ENCODE peak calls at places on chromosomes 1 and 21, in six cellular contexts. Q, J, K, O, C and N are unnamed samples.

GRCh38 chr1:41423511-41424191 is 60.8 kb downstream of the EDN2 start:
- DNase-seq in K (no peak), J (no peak), O (no peak), C (no peak), Q (no peak), N (no peak)

GRCh38 chr1:207336559-207337467 is 15.3 kb downstream of the CD55 start:
- DNase-seq in O (no peak), J (no peak), K (no peak), Q (peak; percentile 32), C (peak; percentile 64), N (peak; percentile 62)

GRCh38 chr1:84299536-84300260 is 1.8 kb upstream of the SAMD13 start:
- DNase-seq in Q (no peak), C (no peak), J (no peak), K (no peak), O (no peak), N (no peak)

GRCh38 chr1:87915771-87916170 is 587.1 kb downstream of the LMO4 start:
- DNase-seq in J (no peak), O (no peak), C (no peak), Q (no peak), K (no peak), N (no peak)

GRCh38 chr1:95640746-95641145 is 406.7 kb downstream of the RWDD3 start:
- DNase-seq in C (no peak), Q (no peak), K (no peak), O (no peak), J (no peak), N (no peak)

GRCh38 chr1:235270625-235271024 is 57.4 kb downstream of the ARID4B start:
- DNase-seq in O (peak; percentile 5), K (no peak), Q (no peak), J (no peak), C (no peak), N (no peak)

GRCh38 chr1:84301759-84302380 is 362 bp downstream of the SAMD13 start:
- DNase-seq in K (no peak), C (no peak), O (no peak), Q (no peak), J (no peak), N (no peak)

GRCh38 chr1:116877369-116877768 is 32.3 kb upstream of the PTGFRN start:
- DNase-seq in O (no peak), C (no peak), K (no peak), Q (no peak), J (no peak), N (no peak)

GRCh38 chr1:160951443-160952128 is 3.0 kb downstream of the ITLN2 start:
- DNase-seq in O (no peak), C (peak; percentile 71), J (no peak), K (peak; percentile 60), Q (peak; percentile 67), N (peak; percentile 53)

GRCh38 chr1:117673405-117673804 is 67.6 kb downstream of the TENT5C start:
- DNase-seq in C (no peak), O (peak; percentile 6), K (no peak), Q (no peak), J (no peak), N (no peak)

GRCh38 chr1:206702803-206703202 is 18.1 kb downstream of the MAPKAPK2 start:
- DNase-seq in K (no peak), J (no peak), C (no peak), Q (no peak), O (no peak), N (no peak)

GRCh38 chr1:219367496-219367895 is 193.8 kb downstream of the LYPLAL1 start:
- DNase-seq in K (no peak), J (no peak), C (no peak), O (no peak), Q (no peak), N (no peak)

GRCh38 chr1:15757016-15757543 is 1.5 kb upstream of the FBLIM1 start:
- DNase-seq in J (no peak), O (no peak), C (no peak), K (no peak), Q (no peak), N (no peak)

GRCh38 chr1:113931456-113931855 is 2.3 kb downstream of the HIPK1 start:
- DNase-seq in Q (no peak), C (no peak), J (no peak), K (no peak), O (no peak), N (no peak)

GRCh38 chr1:82246050-82246449 is 445.3 kb downstream of the ADGRL2 start:
- DNase-seq in K (no peak), C (no peak), J (no peak), Q (no peak), O (no peak), N (no peak)

GRCh38 chr1:200550367-200550766 is 70.2 kb downstream of the KIF14 start:
- DNase-seq in O (no peak), K (no peak), J (no peak), Q (no peak), C (no peak), N (no peak)

GRCh38 chr21:46153259-46154154 is 1.9 kb downstream of the FTCD start:
- DNase-seq in K (peak; percentile 61), O (no peak), J (peak; percentile 47), C (peak; percentile 73), Q (peak; percentile 24), N (peak; percentile 27)

GRCh38 chr1:24640288-24640687 is 2.8 kb upstream of the SRRM1 start:
- DNase-seq in Q (no peak), O (no peak), C (no peak), K (no peak), J (no peak), N (no peak)

GRCh38 chr1:5479876-5480275 is 512.3 kb downstream of the NPHP4 start:
- DNase-seq in J (no peak), C (no peak), K (no peak), O (no peak), Q (no peak), N (no peak)

GRCh38 chr1:45230537-45230936 is 24.1 kb upstream of the ZSWIM5 start:
- DNase-seq in Q (no peak), K (no peak), O (no peak), C (no peak), J (no peak), N (no peak)

GRCh38 chr1:88401283-88401682 is 282.8 kb upstream of the PKN2 start:
- DNase-seq in K (no peak), Q (no peak), C (no peak), O (no peak), J (no peak), N (no peak)

GRCh38 chr1:151222130-151222529 is 23.8 kb downstream of the PIP5K1A start:
- DNase-seq in C (no peak), J (no peak), K (no peak), O (no peak), Q (no peak), N (no peak)